ENCODE peak calls at places on chromosomes 6 and 20, in nine cellular contexts. One of them, this sample, is unnamed. For H3K36me3, the result is how much of the 10 kb centered on the place peaks cover.

GRCh38 chr6:124356276-124356810 is 552.7 kb downstream of the NKAIN2 start:
- DNase-seq in neuronal stem cell: no peak
- DNase-seq in MM.1S: no peak
- DNase-seq in fibroblast of lung: no peak
- DNase-seq in astrocyte: no peak
- DNase-seq in Karpas-422: no peak
- DNase-seq in kidney: no peak
- DNase-seq in GM23248: no peak
- DNase-seq in HCT116: no peak
- DNase-seq in this sample: no peak

GRCh38 chr20:50144362-50144761 is 9.2 kb downstream of the PEDS1 start:
- DNase-seq in neuronal stem cell: no peak
- DNase-seq in MM.1S: no peak
- DNase-seq in fibroblast of lung: peak
- DNase-seq in astrocyte: peak
- DNase-seq in Karpas-422: no peak
- DNase-seq in kidney: no peak
- DNase-seq in GM23248: peak
- DNase-seq in HCT116: no peak
- DNase-seq in this sample: peak

GRCh38 chr20:23358923-23359572 is 2.9 kb upstream of the GZF1 start:
- DNase-seq in neuronal stem cell: no peak
- DNase-seq in MM.1S: no peak
- DNase-seq in fibroblast of lung: no peak
- DNase-seq in astrocyte: no peak
- DNase-seq in Karpas-422: no peak
- DNase-seq in kidney: no peak
- DNase-seq in GM23248: no peak
- DNase-seq in HCT116: no peak
- DNase-seq in this sample: no peak

GRCh38 chr6:97669191-97669651 is 386.2 kb upstream of the MMS22L start:
- DNase-seq in neuronal stem cell: peak
- DNase-seq in MM.1S: no peak
- DNase-seq in fibroblast of lung: peak
- DNase-seq in astrocyte: peak
- DNase-seq in Karpas-422: peak
- DNase-seq in kidney: no peak
- DNase-seq in GM23248: peak
- DNase-seq in HCT116: no peak
- DNase-seq in this sample: peak

GRCh38 chr20:57544838-57545564 is 15.9 kb upstream of the PCK1 start:
- DNase-seq in neuronal stem cell: no peak
- DNase-seq in MM.1S: no peak
- DNase-seq in fibroblast of lung: no peak
- DNase-seq in astrocyte: no peak
- DNase-seq in Karpas-422: no peak
- DNase-seq in kidney: no peak
- DNase-seq in GM23248: no peak
- DNase-seq in HCT116: no peak
- DNase-seq in this sample: no peak

GRCh38 chr20:14418441-14418840 is 81.0 kb upstream of the FLRT3 start:
- DNase-seq in neuronal stem cell: no peak
- DNase-seq in MM.1S: no peak
- DNase-seq in fibroblast of lung: no peak
- DNase-seq in astrocyte: no peak
- DNase-seq in Karpas-422: no peak
- DNase-seq in kidney: no peak
- DNase-seq in GM23248: peak
- DNase-seq in HCT116: no peak
- DNase-seq in this sample: peak

GRCh38 chr20:41616228-41616627 is 1.9 kb downstream of the CHD6 start:
- DNase-seq in neuronal stem cell: no peak
- DNase-seq in MM.1S: no peak
- DNase-seq in fibroblast of lung: peak
- DNase-seq in astrocyte: no peak
- DNase-seq in Karpas-422: no peak
- DNase-seq in kidney: no peak
- DNase-seq in GM23248: peak
- DNase-seq in HCT116: no peak
- DNase-seq in this sample: peak

GRCh38 chr20:44658810-44659209 is 7.3 kb upstream of the ADA start:
- DNase-seq in neuronal stem cell: no peak
- DNase-seq in MM.1S: no peak
- DNase-seq in fibroblast of lung: no peak
- DNase-seq in astrocyte: no peak
- DNase-seq in Karpas-422: peak
- DNase-seq in kidney: no peak
- DNase-seq in GM23248: no peak
- DNase-seq in HCT116: no peak
- DNase-seq in this sample: no peak

GRCh38 chr6:31575335-31575901 is at the start of gene TNF:
- DNase-seq in neuronal stem cell: no peak
- DNase-seq in MM.1S: no peak
- DNase-seq in fibroblast of lung: no peak
- DNase-seq in astrocyte: no peak
- DNase-seq in Karpas-422: peak
- DNase-seq in kidney: no peak
- DNase-seq in GM23248: no peak
- DNase-seq in HCT116: no peak
- DNase-seq in this sample: no peak

GRCh38 chr20:17960927-17961599 is 7.5 kb downstream of the SNX5 start:
- DNase-seq in neuronal stem cell: no peak
- DNase-seq in MM.1S: no peak
- DNase-seq in fibroblast of lung: peak
- DNase-seq in astrocyte: peak
- DNase-seq in Karpas-422: no peak
- DNase-seq in kidney: no peak
- DNase-seq in GM23248: peak
- DNase-seq in HCT116: no peak
- DNase-seq in this sample: peak

GRCh38 chr20:47677314-47678129 is 107.8 kb downstream of the SULF2 start:
- DNase-seq in neuronal stem cell: peak
- DNase-seq in MM.1S: peak
- DNase-seq in fibroblast of lung: peak
- DNase-seq in astrocyte: peak
- DNase-seq in Karpas-422: peak
- DNase-seq in kidney: peak
- DNase-seq in GM23248: peak
- DNase-seq in HCT116: peak
- DNase-seq in this sample: peak

DNA sequence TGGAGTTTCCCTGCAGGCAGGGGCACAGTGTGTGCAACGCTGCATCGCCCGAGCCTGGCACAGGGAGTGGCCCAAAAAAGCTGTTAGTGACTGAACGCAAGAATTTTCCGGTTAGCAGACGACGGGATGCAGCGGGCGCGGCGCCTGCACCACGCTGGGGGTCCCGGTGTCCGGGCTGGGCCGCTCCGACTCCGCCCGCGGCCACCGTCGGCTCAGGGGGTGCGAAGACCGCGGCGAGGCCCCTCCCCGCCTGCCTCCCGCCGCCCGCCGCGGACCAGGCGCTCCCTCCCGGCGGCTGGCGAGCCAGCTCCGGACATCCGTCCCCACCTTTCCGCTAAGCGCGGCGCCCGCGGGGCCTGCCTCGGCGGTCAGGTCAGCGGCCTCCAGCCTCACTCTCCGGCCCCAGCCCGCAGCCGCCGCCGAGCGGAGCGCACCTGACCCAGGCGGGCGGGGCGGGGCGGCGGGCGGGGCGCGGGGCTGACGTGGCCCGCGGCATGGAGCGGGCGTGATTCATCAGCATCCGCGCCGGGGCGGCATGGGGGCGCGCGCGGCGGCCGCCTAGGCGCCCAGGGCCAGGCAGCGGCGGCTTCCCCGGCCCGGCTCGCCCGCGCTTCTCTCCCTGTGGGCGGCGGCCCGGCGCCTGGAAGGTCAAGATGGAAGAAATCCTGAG is at the start of gene ARFGEF3:
- DNase-seq in neuronal stem cell: peak
- DNase-seq in MM.1S: peak
- DNase-seq in fibroblast of lung: no peak
- DNase-seq in astrocyte: peak
- DNase-seq in Karpas-422: no peak
- DNase-seq in kidney: peak
- DNase-seq in GM23248: peak
- DNase-seq in HCT116: no peak
- DNase-seq in this sample: peak
- H3K9ac ChIP-seq in neuronal stem cell: peak
- H3K9ac ChIP-seq in MM.1S: peak
- H3K9ac ChIP-seq in fibroblast of lung: peak
- H3K9ac ChIP-seq in astrocyte: peak
- H3K9ac ChIP-seq in Karpas-422: no peak
- H3K9ac ChIP-seq in kidney: peak
- H3K9ac ChIP-seq in GM23248: peak
- H3K9ac ChIP-seq in HCT116: peak
- H3K9ac ChIP-seq in this sample: peak

GRCh38 chr20:697826-698225 is 22.2 kb upstream of the SCRT2 start:
- DNase-seq in neuronal stem cell: no peak
- DNase-seq in MM.1S: no peak
- DNase-seq in fibroblast of lung: no peak
- DNase-seq in astrocyte: no peak
- DNase-seq in Karpas-422: no peak
- DNase-seq in kidney: no peak
- DNase-seq in GM23248: no peak
- DNase-seq in HCT116: no peak
- DNase-seq in this sample: no peak

GRCh38 chr20:703010-703409 is 27.4 kb upstream of the SCRT2 start:
- DNase-seq in neuronal stem cell: no peak
- DNase-seq in MM.1S: no peak
- DNase-seq in fibroblast of lung: no peak
- DNase-seq in astrocyte: no peak
- DNase-seq in Karpas-422: no peak
- DNase-seq in kidney: no peak
- DNase-seq in GM23248: no peak
- DNase-seq in HCT116: no peak
- DNase-seq in this sample: no peak

GRCh38 chr20:699811-700338 is 24.3 kb upstream of the SCRT2 start:
- DNase-seq in neuronal stem cell: no peak
- DNase-seq in MM.1S: no peak
- DNase-seq in fibroblast of lung: no peak
- DNase-seq in astrocyte: no peak
- DNase-seq in Karpas-422: no peak
- DNase-seq in kidney: no peak
- DNase-seq in GM23248: no peak
- DNase-seq in HCT116: no peak
- DNase-seq in this sample: no peak

GRCh38 chr20:701401-702129 is 26.0 kb upstream of the SCRT2 start:
- DNase-seq in neuronal stem cell: no peak
- DNase-seq in MM.1S: no peak
- DNase-seq in fibroblast of lung: no peak
- DNase-seq in astrocyte: no peak
- DNase-seq in Karpas-422: no peak
- DNase-seq in kidney: no peak
- DNase-seq in GM23248: no peak
- DNase-seq in HCT116: no peak
- DNase-seq in this sample: no peak

GRCh38 chr20:699342-699741 is 23.7 kb upstream of the SCRT2 start:
- DNase-seq in neuronal stem cell: no peak
- DNase-seq in MM.1S: no peak
- DNase-seq in fibroblast of lung: no peak
- DNase-seq in astrocyte: no peak
- DNase-seq in Karpas-422: no peak
- DNase-seq in kidney: no peak
- DNase-seq in GM23248: no peak
- DNase-seq in HCT116: no peak
- DNase-seq in this sample: no peak
- H3K4me3 ChIP-seq in neuronal stem cell: no peak
- H3K4me3 ChIP-seq in MM.1S: no peak
- H3K4me3 ChIP-seq in fibroblast of lung: no peak
- H3K4me3 ChIP-seq in astrocyte: no peak
- H3K4me3 ChIP-seq in Karpas-422: no peak
- H3K4me3 ChIP-seq in kidney: no peak
- H3K4me3 ChIP-seq in GM23248: no peak
- H3K4me3 ChIP-seq in HCT116: no peak
- H3K4me3 ChIP-seq in this sample: no peak

GRCh38 chr6:33700391-33701050 is 11.0 kb downstream of the UQCC2 start:
- DNase-seq in neuronal stem cell: peak
- DNase-seq in MM.1S: peak
- DNase-seq in fibroblast of lung: peak
- DNase-seq in astrocyte: peak
- DNase-seq in Karpas-422: peak
- DNase-seq in kidney: peak
- DNase-seq in GM23248: peak
- DNase-seq in HCT116: peak
- DNase-seq in this sample: peak
- H3K36me3 ChIP-seq in neuronal stem cell: under half
- H3K36me3 ChIP-seq in MM.1S: under half
- H3K36me3 ChIP-seq in fibroblast of lung: under half
- H3K36me3 ChIP-seq in astrocyte: under half
- H3K36me3 ChIP-seq in Karpas-422: under half
- H3K36me3 ChIP-seq in kidney: under half
- H3K36me3 ChIP-seq in GM23248: under half
- H3K36me3 ChIP-seq in HCT116: half or more
- H3K36me3 ChIP-seq in this sample: under half

DNA sequence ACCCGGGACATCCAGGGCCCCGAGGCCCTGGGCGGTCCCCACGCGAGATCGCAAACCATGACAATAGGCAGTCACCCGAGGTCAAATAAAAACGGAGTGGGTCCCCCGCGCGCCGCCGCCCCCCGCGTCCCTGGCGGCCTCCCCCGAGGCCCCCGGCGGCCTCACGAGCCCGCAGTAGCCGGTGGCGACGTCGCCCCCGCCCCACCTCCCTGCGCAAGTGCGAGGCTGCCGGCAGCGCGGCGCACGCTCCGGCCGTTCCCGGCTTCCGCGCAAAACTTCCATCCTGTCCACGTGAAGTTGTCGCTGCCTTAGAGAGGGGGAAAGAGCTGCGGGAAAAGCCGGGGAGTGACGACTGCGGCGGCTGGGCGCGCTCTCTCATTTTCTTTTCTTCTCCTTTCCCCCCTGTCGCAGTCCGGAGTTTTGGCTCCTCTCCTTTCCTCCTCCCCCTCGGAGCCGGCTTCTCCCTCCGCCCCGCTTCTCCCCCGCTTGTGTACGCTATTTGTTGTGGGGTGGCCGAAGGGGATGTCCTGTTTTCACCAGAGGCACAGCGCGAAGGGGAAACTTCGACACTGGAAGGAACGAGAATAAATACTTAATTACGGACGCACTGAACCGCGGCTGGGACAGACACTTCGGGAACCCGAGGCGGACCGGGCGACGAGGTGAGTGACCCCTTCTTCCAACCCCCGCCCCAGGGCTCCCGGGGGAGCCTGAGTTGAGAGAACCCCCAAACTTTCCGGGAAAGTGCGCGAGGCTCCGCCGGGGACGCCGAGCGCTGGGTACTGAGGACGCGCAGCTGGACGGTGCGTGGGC is at the start of gene EYA4:
- DNase-seq in neuronal stem cell: peak
- DNase-seq in MM.1S: peak
- DNase-seq in fibroblast of lung: peak
- DNase-seq in astrocyte: peak
- DNase-seq in Karpas-422: no peak
- DNase-seq in kidney: peak
- DNase-seq in GM23248: peak
- DNase-seq in HCT116: no peak
- DNase-seq in this sample: peak
- H3K9ac ChIP-seq in neuronal stem cell: peak
- H3K9ac ChIP-seq in MM.1S: peak
- H3K9ac ChIP-seq in fibroblast of lung: peak
- H3K9ac ChIP-seq in astrocyte: peak
- H3K9ac ChIP-seq in Karpas-422: no peak
- H3K9ac ChIP-seq in kidney: no peak
- H3K9ac ChIP-seq in GM23248: no peak
- H3K9ac ChIP-seq in HCT116: no peak
- H3K9ac ChIP-seq in this sample: peak

GRCh38 chr20:10558635-10559187 is 115.1 kb downstream of the JAG1 start:
- DNase-seq in neuronal stem cell: no peak
- DNase-seq in MM.1S: no peak
- DNase-seq in fibroblast of lung: peak
- DNase-seq in astrocyte: peak
- DNase-seq in Karpas-422: peak
- DNase-seq in kidney: no peak
- DNase-seq in GM23248: peak
- DNase-seq in HCT116: no peak
- DNase-seq in this sample: peak
- H3K4me3 ChIP-seq in neuronal stem cell: no peak
- H3K4me3 ChIP-seq in MM.1S: no peak
- H3K4me3 ChIP-seq in fibroblast of lung: no peak
- H3K4me3 ChIP-seq in astrocyte: no peak
- H3K4me3 ChIP-seq in Karpas-422: peak
- H3K4me3 ChIP-seq in kidney: no peak
- H3K4me3 ChIP-seq in GM23248: no peak
- H3K4me3 ChIP-seq in HCT116: no peak
- H3K4me3 ChIP-seq in this sample: no peak